ENCODE peak calls at places on chromosomes 5 and 9, in five cellular contexts. One of them, this sample, is unnamed.

GRCh38 chr5:172005708-172006377 is 595 bp downstream of the FBXW11 start:
- DNase-seq in heart right ventricle: peak
- DNase-seq in brain microvascular endothelial cell: peak
- DNase-seq in CD8-positive, alpha-beta memory T cell: peak
- DNase-seq in tibial nerve: no peak
- DNase-seq in this sample: peak

GRCh38 chr9:38208206-38208901 is 139.3 kb upstream of the SHB start:
- DNase-seq in heart right ventricle: no peak
- DNase-seq in brain microvascular endothelial cell: no peak
- DNase-seq in CD8-positive, alpha-beta memory T cell: no peak
- DNase-seq in tibial nerve: no peak
- DNase-seq in this sample: no peak

GRCh38 chr5:31364881-31365636 is 166.8 kb downstream of the DROSHA start:
- DNase-seq in heart right ventricle: no peak
- DNase-seq in brain microvascular endothelial cell: peak
- DNase-seq in CD8-positive, alpha-beta memory T cell: no peak
- DNase-seq in tibial nerve: no peak
- DNase-seq in this sample: peak

GRCh38 chr5:55724276-55724675 is 12.2 kb upstream of the SLC38A9 start:
- DNase-seq in heart right ventricle: no peak
- DNase-seq in brain microvascular endothelial cell: no peak
- DNase-seq in CD8-positive, alpha-beta memory T cell: no peak
- DNase-seq in tibial nerve: no peak
- DNase-seq in this sample: peak

GRCh38 chr5:118651002-118651401 is 337.3 kb downstream of the DTWD2 start:
- DNase-seq in heart right ventricle: no peak
- DNase-seq in brain microvascular endothelial cell: no peak
- DNase-seq in CD8-positive, alpha-beta memory T cell: no peak
- DNase-seq in tibial nerve: no peak
- DNase-seq in this sample: no peak

GRCh38 chr5:136080483-136081180 is 51.8 kb downstream of the TGFBI start:
- DNase-seq in heart right ventricle: peak
- DNase-seq in brain microvascular endothelial cell: peak
- DNase-seq in CD8-positive, alpha-beta memory T cell: peak
- DNase-seq in tibial nerve: peak
- DNase-seq in this sample: peak

GRCh38 chr9:107474124-107474523 is 15.4 kb downstream of the KLF4 start:
- DNase-seq in heart right ventricle: no peak
- DNase-seq in brain microvascular endothelial cell: no peak
- DNase-seq in CD8-positive, alpha-beta memory T cell: no peak
- DNase-seq in tibial nerve: no peak
- DNase-seq in this sample: no peak

GRCh38 chr5:98663521-98663920 is 109.9 kb upstream of the RGMB start:
- DNase-seq in heart right ventricle: no peak
- DNase-seq in brain microvascular endothelial cell: no peak
- DNase-seq in CD8-positive, alpha-beta memory T cell: no peak
- DNase-seq in tibial nerve: no peak
- DNase-seq in this sample: no peak

GRCh38 chr5:159773062-159773924 is 143.0 kb upstream of the ADRA1B start:
- DNase-seq in heart right ventricle: peak
- DNase-seq in brain microvascular endothelial cell: peak
- DNase-seq in CD8-positive, alpha-beta memory T cell: peak
- DNase-seq in tibial nerve: peak
- DNase-seq in this sample: peak

GRCh38 chr9:34958411-34958982 is 412 bp downstream of the PHF24 start:
- DNase-seq in heart right ventricle: no peak
- DNase-seq in brain microvascular endothelial cell: no peak
- DNase-seq in CD8-positive, alpha-beta memory T cell: no peak
- DNase-seq in tibial nerve: no peak
- DNase-seq in this sample: no peak

GRCh38 chr9:88460583-88461332 is 72.5 kb downstream of the SPIN1 start:
- DNase-seq in heart right ventricle: no peak
- DNase-seq in brain microvascular endothelial cell: no peak
- DNase-seq in CD8-positive, alpha-beta memory T cell: no peak
- DNase-seq in tibial nerve: no peak
- DNase-seq in this sample: peak

GRCh38 chr9:136857606-136858412 is 5.7 kb downstream of the MAMDC4 start:
- DNase-seq in heart right ventricle: peak
- DNase-seq in brain microvascular endothelial cell: no peak
- DNase-seq in CD8-positive, alpha-beta memory T cell: no peak
- DNase-seq in tibial nerve: no peak
- DNase-seq in this sample: no peak

GRCh38 chr5:36690041-36690941 is 83.9 kb downstream of the SLC1A3 start:
- DNase-seq in heart right ventricle: peak
- DNase-seq in brain microvascular endothelial cell: peak
- DNase-seq in CD8-positive, alpha-beta memory T cell: peak
- DNase-seq in tibial nerve: peak
- DNase-seq in this sample: peak
- H3K27ac ChIP-seq in heart right ventricle: peak
- H3K27ac ChIP-seq in brain microvascular endothelial cell: peak
- H3K27ac ChIP-seq in CD8-positive, alpha-beta memory T cell: no peak
- H3K27ac ChIP-seq in tibial nerve: peak
- H3K27ac ChIP-seq in this sample: peak

GRCh38 chr9:132011896-132012295 is 67.8 kb downstream of the MED27 start:
- DNase-seq in heart right ventricle: no peak
- DNase-seq in brain microvascular endothelial cell: no peak
- DNase-seq in CD8-positive, alpha-beta memory T cell: no peak
- DNase-seq in tibial nerve: no peak
- DNase-seq in this sample: no peak

GRCh38 chr9:132011309-132011708 is 68.4 kb downstream of the MED27 start:
- DNase-seq in heart right ventricle: no peak
- DNase-seq in brain microvascular endothelial cell: no peak
- DNase-seq in CD8-positive, alpha-beta memory T cell: no peak
- DNase-seq in tibial nerve: no peak
- DNase-seq in this sample: no peak

GRCh38 chr9:132015866-132016265 is 63.8 kb downstream of the MED27 start:
- DNase-seq in heart right ventricle: no peak
- DNase-seq in brain microvascular endothelial cell: no peak
- DNase-seq in CD8-positive, alpha-beta memory T cell: no peak
- DNase-seq in tibial nerve: no peak
- DNase-seq in this sample: no peak

GRCh38 chr9:132012704-132013345 is 66.8 kb downstream of the MED27 start:
- DNase-seq in heart right ventricle: no peak
- DNase-seq in brain microvascular endothelial cell: no peak
- DNase-seq in CD8-positive, alpha-beta memory T cell: no peak
- DNase-seq in tibial nerve: no peak
- DNase-seq in this sample: no peak

GRCh38 chr9:132014218-132014800 is 65.4 kb downstream of the MED27 start:
- DNase-seq in heart right ventricle: no peak
- DNase-seq in brain microvascular endothelial cell: no peak
- DNase-seq in CD8-positive, alpha-beta memory T cell: no peak
- DNase-seq in tibial nerve: no peak
- DNase-seq in this sample: no peak
- H3K27ac ChIP-seq in heart right ventricle: no peak
- H3K27ac ChIP-seq in brain microvascular endothelial cell: no peak
- H3K27ac ChIP-seq in CD8-positive, alpha-beta memory T cell: no peak
- H3K27ac ChIP-seq in tibial nerve: no peak
- H3K27ac ChIP-seq in this sample: no peak

GRCh38 chr5:35024911-35025510 is 22.7 kb downstream of the AGXT2 start:
- DNase-seq in heart right ventricle: no peak
- DNase-seq in brain microvascular endothelial cell: no peak
- DNase-seq in CD8-positive, alpha-beta memory T cell: no peak
- DNase-seq in tibial nerve: no peak
- DNase-seq in this sample: no peak
- H3K27ac ChIP-seq in heart right ventricle: no peak
- H3K27ac ChIP-seq in brain microvascular endothelial cell: no peak
- H3K27ac ChIP-seq in CD8-positive, alpha-beta memory T cell: no peak
- H3K27ac ChIP-seq in tibial nerve: no peak
- H3K27ac ChIP-seq in this sample: no peak

DNA sequence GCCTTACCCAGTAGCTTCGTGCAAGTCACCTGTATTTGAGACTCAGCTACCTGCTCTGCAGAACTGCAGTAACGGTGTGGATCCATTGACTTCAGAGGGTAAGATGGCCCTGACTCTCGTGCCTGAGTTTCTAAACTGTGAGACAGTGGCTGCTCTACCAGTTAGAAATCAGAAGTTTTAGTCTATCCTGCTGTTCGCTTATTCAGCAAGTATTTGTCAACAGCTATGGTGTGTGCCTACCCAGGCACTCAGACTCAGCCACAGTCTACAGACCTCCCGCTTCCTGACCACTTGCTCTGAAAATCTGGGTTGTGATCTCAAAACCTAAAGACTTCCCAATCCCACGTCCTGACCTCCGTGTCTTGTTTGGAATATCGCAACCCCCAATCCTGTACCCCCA is 13.5 kb downstream of the AQP3 start:
- DNase-seq in heart right ventricle: no peak
- DNase-seq in brain microvascular endothelial cell: no peak
- DNase-seq in CD8-positive, alpha-beta memory T cell: no peak
- DNase-seq in tibial nerve: no peak
- DNase-seq in this sample: no peak
- H3K27ac ChIP-seq in heart right ventricle: no peak
- H3K27ac ChIP-seq in brain microvascular endothelial cell: no peak
- H3K27ac ChIP-seq in CD8-positive, alpha-beta memory T cell: no peak
- H3K27ac ChIP-seq in tibial nerve: no peak
- H3K27ac ChIP-seq in this sample: no peak

GRCh38 chr5:403995-404394 is 39.0 kb upstream of the EXOC3 start:
- DNase-seq in heart right ventricle: no peak
- DNase-seq in brain microvascular endothelial cell: no peak
- DNase-seq in CD8-positive, alpha-beta memory T cell: no peak
- DNase-seq in tibial nerve: no peak
- DNase-seq in this sample: no peak

GRCh38 chr5:400282-401215 is 42.4 kb upstream of the EXOC3 start:
- DNase-seq in heart right ventricle: no peak
- DNase-seq in brain microvascular endothelial cell: no peak
- DNase-seq in CD8-positive, alpha-beta memory T cell: no peak
- DNase-seq in tibial nerve: no peak
- DNase-seq in this sample: peak

GRCh38 chr5:401216-402034 is 41.6 kb upstream of the EXOC3 start:
- DNase-seq in heart right ventricle: no peak
- DNase-seq in brain microvascular endothelial cell: no peak
- DNase-seq in CD8-positive, alpha-beta memory T cell: no peak
- DNase-seq in tibial nerve: no peak
- DNase-seq in this sample: no peak

GRCh38 chr5:404666-405241 is 38.2 kb upstream of the EXOC3 start:
- DNase-seq in heart right ventricle: no peak
- DNase-seq in brain microvascular endothelial cell: no peak
- DNase-seq in CD8-positive, alpha-beta memory T cell: no peak
- DNase-seq in tibial nerve: no peak
- DNase-seq in this sample: no peak

GRCh38 chr5:402615-403359 is 40.2 kb upstream of the EXOC3 start:
- DNase-seq in heart right ventricle: no peak
- DNase-seq in brain microvascular endothelial cell: no peak
- DNase-seq in CD8-positive, alpha-beta memory T cell: no peak
- DNase-seq in tibial nerve: no peak
- DNase-seq in this sample: no peak
- H3K27ac ChIP-seq in heart right ventricle: no peak
- H3K27ac ChIP-seq in brain microvascular endothelial cell: no peak
- H3K27ac ChIP-seq in CD8-positive, alpha-beta memory T cell: no peak
- H3K27ac ChIP-seq in tibial nerve: no peak
- H3K27ac ChIP-seq in this sample: no peak

GRCh38 chr9:73179594-73179993 is 27.9 kb downstream of the ANXA1 start:
- DNase-seq in heart right ventricle: no peak
- DNase-seq in brain microvascular endothelial cell: no peak
- DNase-seq in CD8-positive, alpha-beta memory T cell: no peak
- DNase-seq in tibial nerve: no peak
- DNase-seq in this sample: peak

GRCh38 chr9:73180373-73180772 is 28.7 kb downstream of the ANXA1 start:
- DNase-seq in heart right ventricle: no peak
- DNase-seq in brain microvascular endothelial cell: no peak
- DNase-seq in CD8-positive, alpha-beta memory T cell: no peak
- DNase-seq in tibial nerve: no peak
- DNase-seq in this sample: peak

GRCh38 chr9:73183917-73184861 is 32.5 kb downstream of the ANXA1 start:
- DNase-seq in heart right ventricle: no peak
- DNase-seq in brain microvascular endothelial cell: no peak
- DNase-seq in CD8-positive, alpha-beta memory T cell: no peak
- DNase-seq in tibial nerve: no peak
- DNase-seq in this sample: peak
- H3K27ac ChIP-seq in heart right ventricle: no peak
- H3K27ac ChIP-seq in brain microvascular endothelial cell: no peak
- H3K27ac ChIP-seq in CD8-positive, alpha-beta memory T cell: no peak
- H3K27ac ChIP-seq in tibial nerve: no peak
- H3K27ac ChIP-seq in this sample: no peak

DNA sequence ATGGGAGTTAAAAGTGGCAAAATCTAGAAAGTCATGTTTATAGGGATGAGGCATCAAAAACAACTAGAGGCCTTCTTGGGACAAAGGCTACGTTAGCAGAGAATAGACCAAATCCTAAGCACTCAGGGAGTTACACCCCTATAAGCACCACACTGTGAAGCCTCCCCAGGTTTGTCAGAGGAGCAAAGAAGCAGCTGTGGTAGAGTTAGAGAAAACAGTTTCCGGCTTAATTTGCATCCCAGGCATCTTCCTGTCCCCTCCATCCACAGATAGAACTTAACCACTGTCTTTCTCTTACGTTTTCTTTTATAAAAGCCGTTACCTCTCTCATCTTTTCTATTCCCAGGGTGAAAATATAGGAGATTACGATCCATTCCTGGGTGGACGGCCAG is 188.6 kb upstream of the KLF9 start:
- DNase-seq in heart right ventricle: no peak
- DNase-seq in brain microvascular endothelial cell: no peak
- DNase-seq in CD8-positive, alpha-beta memory T cell: no peak
- DNase-seq in tibial nerve: no peak
- DNase-seq in this sample: no peak
- H3K27ac ChIP-seq in heart right ventricle: no peak
- H3K27ac ChIP-seq in brain microvascular endothelial cell: no peak
- H3K27ac ChIP-seq in CD8-positive, alpha-beta memory T cell: no peak
- H3K27ac ChIP-seq in tibial nerve: peak
- H3K27ac ChIP-seq in this sample: no peak

DNA sequence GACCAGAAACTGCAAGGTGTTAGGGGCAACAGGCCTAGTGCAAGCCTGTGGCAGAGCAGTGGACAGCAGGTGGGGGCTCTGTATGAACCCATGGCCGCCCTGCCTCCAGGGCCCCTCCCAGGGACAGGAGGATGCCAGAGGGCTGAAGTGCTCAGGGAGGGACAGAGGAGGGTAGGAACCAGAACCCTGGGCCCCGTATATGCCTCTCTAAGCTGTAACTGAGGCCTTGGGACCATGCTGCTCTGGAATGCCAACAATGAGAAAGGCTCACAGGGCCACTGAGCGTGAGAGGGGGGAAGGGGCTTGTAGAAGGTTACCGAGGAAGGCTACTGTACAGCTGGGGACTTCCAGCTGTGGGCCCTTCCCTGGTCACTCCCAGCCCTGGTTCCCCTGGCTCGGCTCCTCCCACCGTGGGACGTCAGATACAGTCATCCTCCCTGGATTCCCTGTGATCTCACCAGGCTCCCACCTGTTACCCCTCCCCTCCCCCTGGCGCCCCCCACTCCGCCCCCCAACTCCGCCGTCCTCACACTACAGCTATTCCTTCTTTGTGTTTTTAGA is 21.1 kb downstream of the AQP7 start:
- DNase-seq in heart right ventricle: no peak
- DNase-seq in brain microvascular endothelial cell: no peak
- DNase-seq in CD8-positive, alpha-beta memory T cell: no peak
- DNase-seq in tibial nerve: no peak
- DNase-seq in this sample: no peak
- H3K27ac ChIP-seq in heart right ventricle: peak
- H3K27ac ChIP-seq in brain microvascular endothelial cell: no peak
- H3K27ac ChIP-seq in CD8-positive, alpha-beta memory T cell: no peak
- H3K27ac ChIP-seq in tibial nerve: no peak
- H3K27ac ChIP-seq in this sample: no peak

This sample was measured in GM23248.